ENCODE peak calls at places on chromosomes 2 and 18, in ten cellular contexts. I is PC-3, J is prostate gland, N is right atrium auricular region, Q is A549, P is endodermal cell, W is heart right ventricle, H is transverse colon, K is thoracic aorta, U is breast epithelium. F is an unnamed sample.

GRCh38 chr18:41315134-41315533 is 639.9 kb upstream of the PIK3C3 start:
- DNase-seq in I (no peak), J (no peak), N (no peak), Q (no peak), P (no peak), W (no peak), H (no peak), K (no peak), U (no peak), F (no peak)

GRCh38 chr18:8548186-8548585 is 61.1 kb upstream of the RAB12 start:
- DNase-seq in I (peak; percentile 57), J (no peak), N (no peak), Q (no peak), P (no peak), W (no peak), H (no peak), K (no peak), U (peak; percentile 69), F (no peak)

GRCh38 chr2:230934291-230935131 is 9.5 kb upstream of the GPR55 start:
- DNase-seq in I (no peak), J (no peak), N (peak; percentile 46), Q (no peak), P (peak; percentile 42), W (no peak), H (no peak), K (no peak), U (peak; percentile 7), F (no peak)

GRCh38 chr2:46873632-46874068 is 42.0 kb downstream of the MCFD2 start:
- DNase-seq in I (peak; percentile 97), J (peak; percentile 38), N (peak; percentile 89), Q (peak; percentile 95), P (peak; percentile 82), W (peak; percentile 67), H (peak; percentile 73), K (peak; percentile 43), U (peak; percentile 81), F (peak; percentile 65)

GRCh38 chr2:205885492-205886099 is 200.4 kb downstream of the INO80D start:
- DNase-seq in I (peak; percentile 89), J (peak; percentile 78), N (peak; percentile 81), Q (peak; percentile 81), P (peak; percentile 98), W (peak; percentile 76), H (peak; percentile 89), K (peak; percentile 33), U (peak; percentile 43), F (peak; percentile 85)

GRCh38 chr2:180202591-180202990 is 195.5 kb upstream of the CWC22 start:
- DNase-seq in I (no peak), J (no peak), N (no peak), Q (no peak), P (no peak), W (peak; percentile 5), H (no peak), K (no peak), U (no peak), F (no peak)

GRCh38 chr18:39462436-39462835 is 1896.8 kb upstream of the CELF4 start:
- DNase-seq in I (peak; percentile 40), J (no peak), N (no peak), Q (no peak), P (no peak), W (no peak), H (no peak), K (no peak), U (no peak), F (no peak)

GRCh38 chr18:46148810-46149209 is 44.6 kb downstream of the HAUS1 start:
- DNase-seq in I (peak; percentile 67), J (peak; percentile 21), N (peak; percentile 61), Q (peak; percentile 66), P (peak; percentile 91), W (peak; percentile 29), H (peak; percentile 25), K (no peak), U (peak; percentile 20), F (peak; percentile 38)

GRCh38 chr2:206915136-206915535 is 24.2 kb upstream of the CPO start:
- DNase-seq in I (peak; percentile 95), J (no peak), N (no peak), Q (peak; percentile 56), P (no peak), W (no peak), H (no peak), K (no peak), U (no peak), F (no peak)

GRCh38 chr2:871926-872680 is 78.5 kb upstream of the SNTG2 start:
- DNase-seq in I (no peak), J (no peak), N (no peak), Q (no peak), P (peak; percentile 17), W (no peak), H (no peak), K (no peak), U (no peak), F (no peak)

GRCh38 chr2:870426-870825 is 80.2 kb upstream of the SNTG2 start:
- DNase-seq in I (no peak), J (no peak), N (no peak), Q (no peak), P (peak; percentile 21), W (no peak), H (no peak), K (no peak), U (no peak), F (no peak)

GRCh38 chr2:869357-869871 is 81.2 kb upstream of the SNTG2 start:
- DNase-seq in I (no peak), J (no peak), N (no peak), Q (no peak), P (peak; percentile 22), W (no peak), H (no peak), K (no peak), U (no peak), F (no peak)

GRCh38 chr2:871175-871727 is 79.4 kb upstream of the SNTG2 start:
- DNase-seq in I (no peak), J (no peak), N (no peak), Q (no peak), P (peak; percentile 20), W (no peak), H (no peak), K (no peak), U (no peak), F (no peak)

GRCh38 chr2:869894-870293 is 80.8 kb upstream of the SNTG2 start:
- DNase-seq in I (no peak), J (no peak), N (no peak), Q (no peak), P (peak; percentile 13), W (no peak), H (no peak), K (no peak), U (no peak), F (no peak)
- H3K27ac ChIP-seq in I (no peak overlapping the region), J (no peak overlapping the region), N (no peak overlapping the region), Q (no peak overlapping the region), P (no peak overlapping the region), W (no peak overlapping the region), H (no peak overlapping the region), K (no peak overlapping the region), U (no peak overlapping the region), F (no peak overlapping the region)

GRCh38 chr2:95273911-95274290 is 348 bp upstream of the PROM2 start:
- DNase-seq in I (no peak), J (no peak), N (no peak), Q (no peak), P (no peak), W (no peak), H (no peak), K (no peak), U (no peak), F (no peak)
- H3K9me3 ChIP-seq in I (no peaks in the 10 kb centered on the region), J (no peaks in the 10 kb centered on the region), N (no peaks in the 10 kb centered on the region), Q (peaks cover 38% of the 10 kb centered on the region), P (no peaks in the 10 kb centered on the region), W (no peaks in the 10 kb centered on the region), H (no peaks in the 10 kb centered on the region), K (no peaks in the 10 kb centered on the region), U (no peaks in the 10 kb centered on the region), F (no peaks in the 10 kb centered on the region)

GRCh38 chr2:190880374-190881073 is at the start of gene GLS:
- DNase-seq in I (peak; percentile 98), J (peak; percentile 97), N (peak; percentile 97), Q (peak; percentile 97), P (peak; percentile 99), W (peak; percentile 98), H (peak; percentile 98), K (peak; percentile 82), U (peak; percentile 95), F (peak; percentile 97)

GRCh38 chr2:190876641-190877040 is 4.0 kb upstream of the GLS start:
- DNase-seq in I (no peak), J (no peak), N (no peak), Q (no peak), P (no peak), W (no peak), H (no peak), K (no peak), U (no peak), F (no peak)

GRCh38 chr2:190879474-190880373 is 897 bp upstream of the GLS start:
- DNase-seq in I (no peak), J (no peak), N (no peak), Q (no peak), P (no peak), W (no peak), H (no peak), K (peak; percentile 6), U (no peak), F (no peak)

GRCh38 chr2:190871539-190871938 is 9.1 kb upstream of the GLS start:
- DNase-seq in I (no peak), J (no peak), N (no peak), Q (no peak), P (no peak), W (no peak), H (no peak), K (no peak), U (no peak), F (no peak)

GRCh38 chr2:190875881-190876280 is 4.7 kb upstream of the GLS start:
- DNase-seq in I (no peak), J (no peak), N (no peak), Q (no peak), P (no peak), W (no peak), H (no peak), K (no peak), U (no peak), F (no peak)
- TF ChIP-seq CTCF in I (no peak), J (no peak), N (no peak), Q (no peak), P (no peak), W (no peak), H (no peak), K (no peak), U (no peak), F (no peak)

DNA sequence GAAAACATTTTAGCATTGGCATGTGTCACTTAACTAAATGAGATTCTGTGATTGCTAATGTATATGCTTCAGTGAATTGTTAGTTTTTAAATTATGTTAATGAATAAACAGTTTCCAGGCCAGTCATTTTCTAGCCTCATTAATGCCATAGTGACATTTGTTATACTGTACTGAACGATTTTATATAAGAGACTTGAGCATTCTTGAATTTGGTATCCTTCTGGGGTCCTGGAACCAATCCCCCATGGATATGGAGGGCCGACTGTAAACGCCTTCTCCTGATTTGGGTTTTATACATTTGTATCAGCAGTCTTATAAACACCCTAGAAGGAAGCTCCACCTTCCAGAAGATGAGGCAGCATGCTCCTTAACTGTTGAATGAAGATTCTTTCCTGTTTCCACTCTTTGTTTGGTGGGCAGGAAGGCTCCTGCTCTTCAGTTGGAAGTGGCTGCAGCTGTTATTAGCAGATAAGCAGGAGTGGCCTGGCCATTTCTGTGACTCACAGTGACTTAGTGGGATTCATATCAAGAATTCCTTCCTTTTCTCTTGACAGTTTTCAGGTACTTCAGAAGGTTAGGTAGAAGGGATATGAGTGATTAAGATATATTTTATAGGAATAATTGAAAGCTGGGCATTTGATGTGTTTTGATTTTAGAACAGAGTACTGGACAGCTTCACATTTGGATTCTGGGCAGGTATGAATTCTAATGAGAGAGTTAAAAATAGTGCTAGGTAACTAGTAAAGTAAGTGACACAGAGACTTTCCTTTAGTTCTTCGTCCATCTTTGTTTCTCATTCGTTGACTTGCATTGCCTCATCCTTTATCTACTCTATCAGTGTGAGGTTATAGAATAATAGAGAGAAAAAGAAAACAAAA is 124.9 kb downstream of the PLCL1 start:
- DNase-seq in I (no peak), J (no peak), N (no peak), Q (no peak), P (no peak), W (peak; percentile 20), H (no peak), K (no peak), U (no peak), F (no peak)
- H3K27ac ChIP-seq in I (no peak overlapping the region), J (no peak overlapping the region), N (no peak overlapping the region), Q (no peak overlapping the region), P (no peak overlapping the region), W (peak overlapping the region; percentile 27), H (no peak overlapping the region), K (no peak overlapping the region), U (no peak overlapping the region), F (peak overlapping the region; percentile 33)